ENCODE peak calls at places on chromosomes 16 and 17, in ten cellular contexts. L is PC-9; E is aorta; J is CD4-positive, alpha-beta memory T cell; F is Peyer's patch; P is AG04450; A is stomach; U is HCT116; G is foreskin fibroblast; N is MG63. V is an unnamed sample.

GRCh38 chr17:77354721-77355455 is 214.1 kb downstream of the SEC14L1 start:
- DNase-seq in L (no peak), E (peak; percentile 78), J (no peak), F (peak; percentile 84), P (peak; percentile 90), A (peak; percentile 51), U (no peak), G (peak; percentile 96), N (peak; percentile 99), V (peak; percentile 23)

GRCh38 chr17:60393840-60394529 is 2.1 kb upstream of the USP32 start:
- DNase-seq in L (no peak), E (no peak), J (no peak), F (no peak), P (no peak), A (no peak), U (no peak), G (no peak), N (no peak), V (no peak)

GRCh38 chr17:35540589-35541404 is 3.3 kb upstream of the SLFN12L start:
- DNase-seq in L (peak; percentile 3), E (peak; percentile 82), J (peak; percentile 49), F (no peak), P (no peak), A (peak; percentile 41), U (no peak), G (no peak), N (peak; percentile 2), V (peak; percentile 75)

GRCh38 chr16:27460213-27460612 is 58.2 kb downstream of the IL21R start:
- DNase-seq in L (no peak), E (no peak), J (no peak), F (no peak), P (no peak), A (no peak), U (no peak), G (no peak), N (no peak), V (no peak)

GRCh38 chr17:61235821-61236197 is 163.8 kb upstream of the TBX2 start:
- DNase-seq in L (no peak), E (no peak), J (no peak), F (no peak), P (no peak), A (no peak), U (no peak), G (peak; percentile 66), N (no peak), V (peak; percentile 64)

GRCh38 chr16:1082952-1083675 is 10.6 kb downstream of the SSTR5 start:
- DNase-seq in L (no peak), E (no peak), J (no peak), F (no peak), P (no peak), A (no peak), U (no peak), G (no peak), N (no peak), V (no peak)

GRCh38 chr17:39921323-39921722 is 2.9 kb upstream of the GSDMB start:
- DNase-seq in L (no peak), E (no peak), J (no peak), F (no peak), P (no peak), A (no peak), U (no peak), G (no peak), N (no peak), V (no peak)

GRCh38 chr16:50103764-50104163 is 38.0 kb downstream of the HEATR3 start:
- DNase-seq in L (no peak), E (no peak), J (no peak), F (no peak), P (no peak), A (no peak), U (no peak), G (peak; percentile 76), N (no peak), V (no peak)

GRCh38 chr17:56976941-56977570 is 875 bp upstream of the SCPEP1 start:
- DNase-seq in L (no peak), E (no peak), J (no peak), F (no peak), P (no peak), A (no peak), U (no peak), G (no peak), N (no peak), V (no peak)

GRCh38 chr17:56982312-56982711 is 4.4 kb downstream of the SCPEP1 start:
- DNase-seq in L (no peak), E (no peak), J (no peak), F (no peak), P (no peak), A (no peak), U (no peak), G (no peak), N (no peak), V (no peak)

GRCh38 chr17:56977673-56978395 is at the start of gene SCPEP1:
- DNase-seq in L (peak; percentile 69), E (peak; percentile 90), J (peak; percentile 80), F (peak; percentile 91), P (peak; percentile 44), A (peak; percentile 87), U (peak; percentile 60), G (peak; percentile 68), N (peak; percentile 87), V (peak; percentile 80)

GRCh38 chr17:56978441-56979090 is 635 bp downstream of the SCPEP1 start:
- DNase-seq in L (no peak), E (no peak), J (peak; percentile 6), F (no peak), P (no peak), A (no peak), U (no peak), G (no peak), N (no peak), V (no peak)

DNA sequence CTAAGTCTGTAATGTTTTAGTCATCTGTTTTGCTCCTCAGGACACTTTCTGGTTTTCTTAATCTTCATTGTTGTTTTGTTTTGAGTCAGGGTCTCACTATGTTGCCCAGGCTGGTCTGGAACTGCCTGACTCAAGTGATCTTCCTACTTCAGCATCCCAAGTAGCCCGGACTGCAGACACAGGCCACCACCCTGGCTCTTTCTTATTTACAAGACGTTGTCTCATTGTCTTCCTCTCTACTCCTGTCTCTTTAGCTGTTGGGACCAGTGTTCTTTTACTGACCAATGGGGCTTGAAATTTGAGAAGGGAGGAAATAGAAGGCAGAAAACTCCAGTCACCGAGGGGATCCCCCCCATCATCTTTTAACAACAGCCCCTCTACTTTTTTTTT is 1.2 kb downstream of the SCPEP1 start:
- DNase-seq in L (no peak), E (no peak), J (no peak), F (no peak), P (no peak), A (no peak), U (no peak), G (no peak), N (no peak), V (no peak)
- H3K4me3 ChIP-seq in L (peak overlapping the region; percentile 67), E (no peak overlapping the region), J (no peak overlapping the region), F (no peak overlapping the region), P (peak overlapping the region; percentile 89), A (no peak overlapping the region), U (no peak overlapping the region), G (peak overlapping the region; percentile 58), N (peak overlapping the region; percentile 57), V (no peak overlapping the region)

GRCh38 chr17:7626956-7627249 is 718 bp downstream of the SAT2 start:
- DNase-seq in L (peak; percentile 15), E (no peak), J (no peak), F (no peak), P (no peak), A (no peak), U (no peak), G (no peak), N (no peak), V (no peak)

GRCh38 chr17:7627250-7628121 is at the start of gene SAT2:
- DNase-seq in L (peak; percentile 97), E (peak; percentile 97), J (peak; percentile 74), F (peak; percentile 96), P (peak; percentile 86), A (peak; percentile 93), U (peak; percentile 84), G (peak; percentile 94), N (peak; percentile 85), V (peak; percentile 84)

GRCh38 chr17:7629939-7630571 is at the start of gene SHBG:
- DNase-seq in L (no peak), E (no peak), J (no peak), F (no peak), P (no peak), A (no peak), U (no peak), G (no peak), N (no peak), V (no peak)

GRCh38 chr17:7623661-7624060 is 4.0 kb downstream of the SAT2 start:
- DNase-seq in L (no peak), E (no peak), J (no peak), F (no peak), P (no peak), A (no peak), U (no peak), G (no peak), N (no peak), V (no peak)

DNA sequence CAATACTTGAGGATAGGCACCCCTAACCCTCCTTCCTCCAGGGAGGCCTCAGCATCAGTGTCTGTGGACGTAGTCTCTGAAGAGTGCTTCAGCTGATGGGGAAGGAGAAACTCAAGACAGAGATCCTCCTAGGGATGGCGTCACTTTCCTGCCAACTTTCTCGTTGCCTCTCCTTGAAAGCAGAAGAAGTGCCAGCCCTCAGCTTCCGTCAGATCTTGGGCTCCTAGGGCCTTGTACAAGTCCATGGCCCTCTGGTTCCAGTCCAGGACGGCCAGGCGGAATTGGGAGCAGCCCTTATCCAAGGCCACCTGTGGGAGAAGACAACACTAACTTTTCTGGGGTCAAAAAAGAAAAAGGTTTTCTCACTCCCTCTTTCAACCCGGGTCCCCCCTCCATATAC is 1.3 kb downstream of the SAT2 start:
- DNase-seq in L (no peak), E (peak; percentile 69), J (no peak), F (no peak), P (no peak), A (no peak), U (no peak), G (no peak), N (no peak), V (no peak)
- H3K4me3 ChIP-seq in L (no peak overlapping the region), E (no peak overlapping the region), J (no peak overlapping the region), F (peak overlapping the region; percentile 88), P (peak overlapping the region; percentile 86), A (no peak overlapping the region), U (peak overlapping the region; percentile 85), G (peak overlapping the region; percentile 91), N (no peak overlapping the region), V (no peak overlapping the region)

GRCh38 chr16:2196162-2196980 is at the start of gene CASKIN1:
- DNase-seq in L (no peak), E (no peak), J (no peak), F (no peak), P (no peak), A (no peak), U (no peak), G (no peak), N (no peak), V (no peak)

GRCh38 chr16:2196981-2197511 is 641 bp upstream of the CASKIN1 start:
- DNase-seq in L (no peak), E (no peak), J (no peak), F (no peak), P (no peak), A (no peak), U (no peak), G (no peak), N (no peak), V (no peak)

GRCh38 chr16:2195316-2196161 is 866 bp downstream of the CASKIN1 start:
- DNase-seq in L (no peak), E (no peak), J (no peak), F (no peak), P (no peak), A (no peak), U (no peak), G (no peak), N (no peak), V (no peak)

GRCh38 chr16:2194166-2194834 is 2.1 kb downstream of the CASKIN1 start:
- DNase-seq in L (peak; percentile 48), E (no peak), J (no peak), F (no peak), P (no peak), A (no peak), U (no peak), G (no peak), N (peak; percentile 53), V (no peak)

GRCh38 chr16:2194852-2195315 is 1.5 kb downstream of the CASKIN1 start:
- DNase-seq in L (peak; percentile 59), E (no peak), J (peak; percentile 57), F (no peak), P (no peak), A (peak; percentile 74), U (no peak), G (no peak), N (no peak), V (no peak)
- H3K4me3 ChIP-seq in L (no peak overlapping the region), E (no peak overlapping the region), J (no peak overlapping the region), F (no peak overlapping the region), P (no peak overlapping the region), A (no peak overlapping the region), U (no peak overlapping the region), G (no peak overlapping the region), N (no peak overlapping the region), V (no peak overlapping the region)

GRCh38 chr17:63917646-63918045 is 993 bp downstream of the GH1 start:
- DNase-seq in L (no peak), E (peak; percentile 27), J (no peak), F (no peak), P (no peak), A (no peak), U (no peak), G (no peak), N (no peak), V (no peak)

GRCh38 chr17:63914471-63914870 is 3.4 kb upstream of the CSHL1 start:
- DNase-seq in L (no peak), E (peak; percentile 29), J (no peak), F (no peak), P (no peak), A (no peak), U (no peak), G (no peak), N (no peak), V (no peak)

GRCh38 chr17:63916566-63917185 is 2.0 kb downstream of the GH1 start:
- DNase-seq in L (no peak), E (peak; percentile 29), J (no peak), F (no peak), P (no peak), A (no peak), U (no peak), G (no peak), N (no peak), V (no peak)

GRCh38 chr17:63918305-63918704 is 334 bp downstream of the GH1 start:
- DNase-seq in L (no peak), E (peak; percentile 21), J (no peak), F (no peak), P (no peak), A (no peak), U (no peak), G (no peak), N (no peak), V (no peak)

GRCh38 chr17:63919311-63919723 is 678 bp upstream of the GH1 start:
- DNase-seq in L (peak; percentile 66), E (peak; percentile 68), J (peak; percentile 81), F (no peak), P (peak; percentile 15), A (peak; percentile 63), U (peak; percentile 59), G (peak; percentile 39), N (peak; percentile 51), V (peak; percentile 69)
- H3K4me3 ChIP-seq in L (no peak overlapping the region), E (no peak overlapping the region), J (no peak overlapping the region), F (no peak overlapping the region), P (no peak overlapping the region), A (no peak overlapping the region), U (no peak overlapping the region), G (no peak overlapping the region), N (no peak overlapping the region), V (no peak overlapping the region)

V was measured in SJSA1.